ENCODE peak calls at places on chromosomes 13 and 19, in seven cellular contexts. One of them, this sample, is unnamed.

GRCh38 chr13:111210082-111210481 is 95.0 kb downstream of the ARHGEF7 start:
- DNase-seq in aorta: no peak
- DNase-seq in glutamatergic neuron: no peak
- DNase-seq in body of pancreas: no peak
- DNase-seq in choroid plexus epithelial cell: no peak
- DNase-seq in HEK293T: no peak
- DNase-seq in stimulated activated naive CD8-positive, alpha-beta T cell treated with anti-CD3 and anti-CD28 coated beads, Interleukin-15, amount 100 ng/mL, for 72 hours: no peak
- DNase-seq in this sample: no peak

GRCh38 chr13:44045179-44045562 is 165.5 kb downstream of the LACC1 start:
- DNase-seq in body of pancreas: peak
- DNase-seq in choroid plexus epithelial cell: no peak
- DNase-seq in glutamatergic neuron: no peak
- DNase-seq in aorta: no peak
- DNase-seq in stimulated activated naive CD8-positive, alpha-beta T cell treated with anti-CD3 and anti-CD28 coated beads, Interleukin-15, amount 100 ng/mL, for 72 hours: no peak
- DNase-seq in HEK293T: no peak
- DNase-seq in this sample: no peak

GRCh38 chr13:75705395-75705794 is 69.3 kb downstream of the LMO7 start:
- DNase-seq in glutamatergic neuron: no peak
- DNase-seq in stimulated activated naive CD8-positive, alpha-beta T cell treated with anti-CD3 and anti-CD28 coated beads, Interleukin-15, amount 100 ng/mL, for 72 hours: no peak
- DNase-seq in body of pancreas: no peak
- DNase-seq in HEK293T: no peak
- DNase-seq in aorta: no peak
- DNase-seq in choroid plexus epithelial cell: peak
- DNase-seq in this sample: peak

GRCh38 chr13:80338781-80339577 is 1.9 kb downstream of the SPRY2 start:
- DNase-seq in glutamatergic neuron: peak
- DNase-seq in choroid plexus epithelial cell: peak
- DNase-seq in body of pancreas: peak
- DNase-seq in stimulated activated naive CD8-positive, alpha-beta T cell treated with anti-CD3 and anti-CD28 coated beads, Interleukin-15, amount 100 ng/mL, for 72 hours: no peak
- DNase-seq in HEK293T: peak
- DNase-seq in aorta: peak
- DNase-seq in this sample: no peak

GRCh38 chr13:20487927-20488326 is 37.7 kb downstream of the CRYL1 start:
- DNase-seq in stimulated activated naive CD8-positive, alpha-beta T cell treated with anti-CD3 and anti-CD28 coated beads, Interleukin-15, amount 100 ng/mL, for 72 hours: no peak
- DNase-seq in choroid plexus epithelial cell: no peak
- DNase-seq in aorta: no peak
- DNase-seq in body of pancreas: no peak
- DNase-seq in glutamatergic neuron: no peak
- DNase-seq in HEK293T: no peak
- DNase-seq in this sample: no peak

GRCh38 chr13:112996671-112997091 is 27.7 kb downstream of the MCF2L start:
- DNase-seq in choroid plexus epithelial cell: no peak
- DNase-seq in stimulated activated naive CD8-positive, alpha-beta T cell treated with anti-CD3 and anti-CD28 coated beads, Interleukin-15, amount 100 ng/mL, for 72 hours: no peak
- DNase-seq in body of pancreas: no peak
- DNase-seq in HEK293T: no peak
- DNase-seq in glutamatergic neuron: no peak
- DNase-seq in aorta: no peak
- DNase-seq in this sample: no peak

GRCh38 chr19:30001794-30002193 is 59.8 kb downstream of the URI1 start:
- DNase-seq in HEK293T: peak
- DNase-seq in choroid plexus epithelial cell: peak
- DNase-seq in glutamatergic neuron: no peak
- DNase-seq in aorta: no peak
- DNase-seq in body of pancreas: no peak
- DNase-seq in stimulated activated naive CD8-positive, alpha-beta T cell treated with anti-CD3 and anti-CD28 coated beads, Interleukin-15, amount 100 ng/mL, for 72 hours: no peak
- DNase-seq in this sample: no peak

GRCh38 chr13:28637714-28638355 is 21.1 kb upstream of the POMP start:
- DNase-seq in aorta: no peak
- DNase-seq in choroid plexus epithelial cell: peak
- DNase-seq in glutamatergic neuron: no peak
- DNase-seq in stimulated activated naive CD8-positive, alpha-beta T cell treated with anti-CD3 and anti-CD28 coated beads, Interleukin-15, amount 100 ng/mL, for 72 hours: no peak
- DNase-seq in HEK293T: no peak
- DNase-seq in body of pancreas: no peak
- DNase-seq in this sample: no peak

GRCh38 chr13:93715866-93716265 is 489.3 kb downstream of the GPC6 start:
- DNase-seq in body of pancreas: no peak
- DNase-seq in glutamatergic neuron: no peak
- DNase-seq in aorta: no peak
- DNase-seq in stimulated activated naive CD8-positive, alpha-beta T cell treated with anti-CD3 and anti-CD28 coated beads, Interleukin-15, amount 100 ng/mL, for 72 hours: no peak
- DNase-seq in choroid plexus epithelial cell: peak
- DNase-seq in HEK293T: no peak
- DNase-seq in this sample: peak

GRCh38 chr13:102587916-102588315 is 8.9 kb upstream of the TPP2 start:
- DNase-seq in stimulated activated naive CD8-positive, alpha-beta T cell treated with anti-CD3 and anti-CD28 coated beads, Interleukin-15, amount 100 ng/mL, for 72 hours: no peak
- DNase-seq in aorta: no peak
- DNase-seq in HEK293T: no peak
- DNase-seq in body of pancreas: no peak
- DNase-seq in choroid plexus epithelial cell: no peak
- DNase-seq in glutamatergic neuron: no peak
- DNase-seq in this sample: no peak